ENCODE peak calls at places on chromosomes 12 and 14, in seven cellular contexts. One of them, this sample, is unnamed.
A peak's percentile ranks its signal among the peaks of the same experiment; 100 is the strongest.

GRCh38 chr12:79973774-79974173 is 38.9 kb upstream of the PPP1R12A start:
- DNase-seq in AG09309: no peak
- DNase-seq in BJ: no peak
- DNase-seq in hepatocyte: no peak
- DNase-seq in kidney epithelial cell: no peak
- DNase-seq in fibroblast of villous mesenchyme: no peak
- DNase-seq in astrocyte of the spinal cord: no peak
- DNase-seq in this sample: no peak

GRCh38 chr12:130463259-130463658 is 125.6 kb downstream of the PIWIL1 start:
- DNase-seq in astrocyte of the spinal cord: no peak
- DNase-seq in BJ: no peak
- DNase-seq in hepatocyte: no peak
- DNase-seq in AG09309: no peak
- DNase-seq in fibroblast of villous mesenchyme: no peak
- DNase-seq in kidney epithelial cell: no peak
- DNase-seq in this sample: no peak

GRCh38 chr12:64608901-64609542 is 1.3 kb upstream of the RASSF3 start:
- DNase-seq in kidney epithelial cell: no peak
- DNase-seq in BJ: no peak
- DNase-seq in astrocyte of the spinal cord: peak; percentile 56
- DNase-seq in hepatocyte: peak; percentile 68
- DNase-seq in AG09309: no peak
- DNase-seq in fibroblast of villous mesenchyme: peak; percentile 64
- DNase-seq in this sample: peak; percentile 58

GRCh38 chr12:10140001-10140400 is 10.0 kb upstream of the CLEC7A start:
- DNase-seq in AG09309: peak; percentile 39
- DNase-seq in kidney epithelial cell: peak; percentile 31
- DNase-seq in hepatocyte: peak; percentile 59
- DNase-seq in astrocyte of the spinal cord: peak; percentile 71
- DNase-seq in BJ: no peak
- DNase-seq in fibroblast of villous mesenchyme: peak; percentile 66
- DNase-seq in this sample: peak; percentile 75

GRCh38 chr12:122753213-122753571 is 568 bp downstream of the DENR start:
- DNase-seq in AG09309: no peak
- DNase-seq in fibroblast of villous mesenchyme: no peak
- DNase-seq in hepatocyte: no peak
- DNase-seq in astrocyte of the spinal cord: no peak
- DNase-seq in BJ: no peak
- DNase-seq in kidney epithelial cell: no peak
- DNase-seq in this sample: no peak

GRCh38 chr12:124765571-124766489 is 97.8 kb downstream of the SCARB1 start:
- DNase-seq in astrocyte of the spinal cord: no peak
- DNase-seq in kidney epithelial cell: no peak
- DNase-seq in fibroblast of villous mesenchyme: no peak
- DNase-seq in BJ: no peak
- DNase-seq in hepatocyte: no peak
- DNase-seq in AG09309: no peak
- DNase-seq in this sample: no peak

GRCh38 chr12:67018105-67018504 is 251.1 kb upstream of the CAND1 start:
- DNase-seq in astrocyte of the spinal cord: no peak
- DNase-seq in hepatocyte: no peak
- DNase-seq in fibroblast of villous mesenchyme: no peak
- DNase-seq in kidney epithelial cell: no peak
- DNase-seq in BJ: no peak
- DNase-seq in AG09309: no peak
- DNase-seq in this sample: no peak

GRCh38 chr12:131076791-131077747 is 123.4 kb downstream of the ADGRD1 start:
- DNase-seq in hepatocyte: no peak
- DNase-seq in BJ: no peak
- DNase-seq in astrocyte of the spinal cord: no peak
- DNase-seq in kidney epithelial cell: no peak
- DNase-seq in AG09309: no peak
- DNase-seq in fibroblast of villous mesenchyme: no peak
- DNase-seq in this sample: no peak

GRCh38 chr12:24222968-24223367 is 273.5 kb upstream of the SOX5 start:
- DNase-seq in hepatocyte: no peak
- DNase-seq in AG09309: no peak
- DNase-seq in kidney epithelial cell: no peak
- DNase-seq in fibroblast of villous mesenchyme: peak; percentile 56
- DNase-seq in BJ: peak; percentile 20
- DNase-seq in astrocyte of the spinal cord: peak; percentile 85
- DNase-seq in this sample: peak; percentile 86

GRCh38 chr12:87982208-87982607 is 47.0 kb downstream of the C12orf50 start:
- DNase-seq in fibroblast of villous mesenchyme: peak; percentile 28
- DNase-seq in BJ: no peak
- DNase-seq in kidney epithelial cell: no peak
- DNase-seq in AG09309: no peak
- DNase-seq in astrocyte of the spinal cord: peak; percentile 58
- DNase-seq in hepatocyte: no peak
- DNase-seq in this sample: peak; percentile 12

GRCh38 chr12:49636979-49637378 is 13.6 kb downstream of the PRPF40B start:
- DNase-seq in BJ: no peak
- DNase-seq in astrocyte of the spinal cord: peak; percentile 69
- DNase-seq in AG09309: peak; percentile 33
- DNase-seq in hepatocyte: peak; percentile 72
- DNase-seq in kidney epithelial cell: no peak
- DNase-seq in fibroblast of villous mesenchyme: peak; percentile 67
- DNase-seq in this sample: peak; percentile 81

GRCh38 chr14:77681196-77682157 is 26.3 kb downstream of the ALKBH1 start:
- DNase-seq in BJ: no peak
- DNase-seq in AG09309: no peak
- DNase-seq in astrocyte of the spinal cord: peak; percentile 54
- DNase-seq in kidney epithelial cell: no peak
- DNase-seq in fibroblast of villous mesenchyme: peak; percentile 34
- DNase-seq in hepatocyte: peak; percentile 50
- DNase-seq in this sample: peak; percentile 7

GRCh38 chr14:39431416-39432178 is 636 bp downstream of the FBXO33 start:
- DNase-seq in fibroblast of villous mesenchyme: peak; percentile 41
- DNase-seq in astrocyte of the spinal cord: peak; percentile 29
- DNase-seq in BJ: no peak
- DNase-seq in AG09309: no peak
- DNase-seq in kidney epithelial cell: no peak
- DNase-seq in hepatocyte: peak; percentile 70
- DNase-seq in this sample: peak; percentile 36

DNA sequence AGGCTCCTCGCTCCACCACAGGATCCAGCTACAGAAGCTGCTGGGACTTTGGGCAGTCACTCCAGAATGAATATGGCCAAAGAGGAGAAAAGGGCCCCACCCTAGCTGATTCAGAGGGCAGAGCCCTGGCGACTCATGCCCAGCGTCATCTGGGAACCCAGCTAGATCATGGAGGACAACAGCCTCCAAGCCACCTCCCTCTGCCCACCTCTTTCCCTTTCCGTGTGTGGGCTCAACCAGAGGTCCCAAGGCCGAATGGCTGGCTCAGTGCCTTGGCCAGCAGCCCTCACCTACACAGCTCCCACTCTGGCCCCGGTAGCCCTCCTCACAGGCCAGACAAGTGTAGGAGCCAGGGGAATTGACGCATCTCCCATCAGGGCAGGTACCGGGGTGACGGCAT is 17.4 kb downstream of the ISCA2 start:
- DNase-seq in kidney epithelial cell: no peak
- DNase-seq in hepatocyte: no peak
- DNase-seq in fibroblast of villous mesenchyme: peak; percentile 36
- DNase-seq in AG09309: no peak
- DNase-seq in astrocyte of the spinal cord: peak; percentile 64
- DNase-seq in BJ: no peak
- DNase-seq in this sample: peak; percentile 48
- H3K4me3 ChIP-seq in kidney epithelial cell: no peak overlapping the region
- H3K4me3 ChIP-seq in hepatocyte: no peak overlapping the region
- H3K4me3 ChIP-seq in fibroblast of villous mesenchyme: no peak overlapping the region
- H3K4me3 ChIP-seq in AG09309: no peak overlapping the region
- H3K4me3 ChIP-seq in astrocyte of the spinal cord: no peak overlapping the region
- H3K4me3 ChIP-seq in BJ: no peak overlapping the region
- H3K4me3 ChIP-seq in this sample: no peak overlapping the region

GRCh38 chr14:64760916-64761315 is 56.7 kb downstream of the PLEKHG3 start:
- DNase-seq in kidney epithelial cell: no peak
- DNase-seq in fibroblast of villous mesenchyme: no peak
- DNase-seq in BJ: no peak
- DNase-seq in astrocyte of the spinal cord: no peak
- DNase-seq in hepatocyte: no peak
- DNase-seq in AG09309: no peak
- DNase-seq in this sample: no peak

GRCh38 chr14:64762044-64763034 is 58.1 kb downstream of the PLEKHG3 start:
- DNase-seq in AG09309: peak; percentile 46
- DNase-seq in fibroblast of villous mesenchyme: peak; percentile 98
- DNase-seq in astrocyte of the spinal cord: peak; percentile 93
- DNase-seq in hepatocyte: peak; percentile 95
- DNase-seq in kidney epithelial cell: peak; percentile 89
- DNase-seq in BJ: no peak
- DNase-seq in this sample: peak; percentile 96

GRCh38 chr14:64760146-64760755 is 56.0 kb downstream of the PLEKHG3 start:
- DNase-seq in kidney epithelial cell: no peak
- DNase-seq in AG09309: no peak
- DNase-seq in fibroblast of villous mesenchyme: peak; percentile 71
- DNase-seq in astrocyte of the spinal cord: peak; percentile 41
- DNase-seq in BJ: no peak
- DNase-seq in hepatocyte: peak; percentile 68
- DNase-seq in this sample: peak; percentile 54

GRCh38 chr14:64763089-64763782 is 59.0 kb downstream of the PLEKHG3 start:
- DNase-seq in hepatocyte: no peak
- DNase-seq in fibroblast of villous mesenchyme: peak; percentile 80
- DNase-seq in kidney epithelial cell: no peak
- DNase-seq in BJ: no peak
- DNase-seq in astrocyte of the spinal cord: no peak
- DNase-seq in AG09309: no peak
- DNase-seq in this sample: no peak

DNA sequence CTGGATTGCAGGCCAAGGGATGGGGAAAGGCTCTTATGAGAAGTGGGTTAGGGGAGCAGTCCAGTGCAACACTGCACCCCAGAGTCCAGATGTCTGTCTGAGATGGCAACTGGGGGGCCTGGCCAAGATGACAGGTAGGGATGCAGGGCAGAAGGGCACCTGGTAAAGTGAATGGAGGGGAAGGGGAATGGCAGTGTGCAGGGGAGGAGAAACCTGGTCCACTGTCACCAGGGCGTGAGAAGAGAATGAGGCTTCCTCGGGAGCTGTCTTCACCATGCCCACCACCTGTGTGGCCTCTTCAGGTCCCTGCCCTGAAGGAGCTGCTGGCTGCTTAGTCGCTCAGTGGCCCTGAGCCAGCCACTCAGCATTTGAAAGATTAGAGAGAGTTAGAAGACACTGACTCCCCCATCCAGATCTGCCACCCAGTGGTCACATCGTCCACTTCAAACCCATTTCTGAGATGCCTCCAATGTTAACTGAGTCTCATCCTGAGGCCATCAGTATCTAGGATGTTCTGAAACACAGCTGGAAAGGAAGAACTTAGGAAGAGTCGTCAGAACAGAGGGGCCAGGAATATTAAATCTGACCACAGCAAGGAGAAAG is 57.3 kb downstream of the PLEKHG3 start:
- DNase-seq in hepatocyte: peak; percentile 28
- DNase-seq in kidney epithelial cell: no peak
- DNase-seq in astrocyte of the spinal cord: peak; percentile 40
- DNase-seq in BJ: no peak
- DNase-seq in AG09309: no peak
- DNase-seq in fibroblast of villous mesenchyme: no peak
- DNase-seq in this sample: no peak
- TF ChIP-seq CTCF in hepatocyte: peak; percentile 15
- TF ChIP-seq CTCF in kidney epithelial cell: peak; percentile 13
- TF ChIP-seq CTCF in astrocyte of the spinal cord: no peak
- TF ChIP-seq CTCF in BJ: no peak
- TF ChIP-seq CTCF in AG09309: peak; percentile 13
- TF ChIP-seq CTCF in fibroblast of villous mesenchyme: peak; percentile 32
- TF ChIP-seq CTCF in this sample: no peak

DNA sequence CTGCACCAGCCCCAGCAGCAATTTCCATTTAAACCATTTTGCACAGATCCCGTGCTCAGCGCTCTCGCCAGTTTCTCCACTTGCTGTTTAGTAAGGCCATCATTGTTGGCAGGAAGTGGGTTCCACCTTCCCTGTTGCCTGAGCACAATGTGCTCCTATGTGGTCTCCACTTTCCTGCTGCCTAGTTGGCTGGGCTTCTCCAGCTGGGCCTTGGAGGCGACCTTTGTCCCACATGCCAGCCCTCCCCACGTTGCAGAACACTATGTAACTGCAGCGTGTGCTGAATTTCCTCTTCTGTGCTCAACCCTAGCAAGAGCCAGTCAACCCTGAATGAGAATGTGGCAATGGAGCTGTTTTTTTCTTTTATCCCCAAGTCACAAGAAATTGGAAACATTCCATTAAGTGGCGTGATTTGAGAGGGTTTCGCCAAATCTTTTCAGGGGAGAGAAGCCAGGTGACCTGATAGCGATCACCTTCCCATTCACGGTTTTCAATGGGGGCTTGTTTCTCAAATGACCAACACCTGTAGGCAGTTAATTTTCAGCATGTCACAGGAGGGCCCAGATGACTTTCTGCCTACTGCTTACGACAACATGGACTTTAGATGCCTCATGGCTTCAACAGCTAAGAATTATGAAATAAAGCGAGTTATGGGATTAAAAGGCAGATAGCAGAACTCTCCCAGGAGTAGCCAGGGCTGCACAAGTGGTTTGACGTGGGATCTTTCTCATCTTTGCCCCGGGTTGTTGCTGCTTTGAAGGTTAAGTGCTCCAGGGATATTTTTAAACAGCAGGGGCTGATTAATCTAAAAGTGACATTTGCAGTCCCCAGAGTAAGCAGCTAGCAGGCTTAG is at the start of gene ACACB:
- DNase-seq in AG09309: no peak
- DNase-seq in hepatocyte: peak; percentile 60
- DNase-seq in astrocyte of the spinal cord: no peak
- DNase-seq in fibroblast of villous mesenchyme: peak; percentile 46
- DNase-seq in kidney epithelial cell: no peak
- DNase-seq in BJ: no peak
- DNase-seq in this sample: no peak
- H3K4me3 ChIP-seq in AG09309: no peak within 1 kb of the TSS
- H3K4me3 ChIP-seq in hepatocyte: no peak within 1 kb of the TSS
- H3K4me3 ChIP-seq in astrocyte of the spinal cord: no peak within 1 kb of the TSS
- H3K4me3 ChIP-seq in fibroblast of villous mesenchyme: no peak within 1 kb of the TSS
- H3K4me3 ChIP-seq in kidney epithelial cell: no peak within 1 kb of the TSS
- H3K4me3 ChIP-seq in BJ: no peak within 1 kb of the TSS
- H3K4me3 ChIP-seq in this sample: no peak within 1 kb of the TSS

GRCh38 chr12:115519359-115519758 is 758.1 kb downstream of the MED13L start:
- DNase-seq in BJ: no peak
- DNase-seq in hepatocyte: no peak
- DNase-seq in astrocyte of the spinal cord: no peak
- DNase-seq in fibroblast of villous mesenchyme: no peak
- DNase-seq in AG09309: no peak
- DNase-seq in kidney epithelial cell: no peak
- DNase-seq in this sample: no peak
- TF ChIP-seq CTCF in BJ: no peak
- TF ChIP-seq CTCF in hepatocyte: no peak
- TF ChIP-seq CTCF in astrocyte of the spinal cord: no peak
- TF ChIP-seq CTCF in fibroblast of villous mesenchyme: no peak
- TF ChIP-seq CTCF in AG09309: no peak
- TF ChIP-seq CTCF in kidney epithelial cell: no peak
- TF ChIP-seq CTCF in this sample: no peak

DNA sequence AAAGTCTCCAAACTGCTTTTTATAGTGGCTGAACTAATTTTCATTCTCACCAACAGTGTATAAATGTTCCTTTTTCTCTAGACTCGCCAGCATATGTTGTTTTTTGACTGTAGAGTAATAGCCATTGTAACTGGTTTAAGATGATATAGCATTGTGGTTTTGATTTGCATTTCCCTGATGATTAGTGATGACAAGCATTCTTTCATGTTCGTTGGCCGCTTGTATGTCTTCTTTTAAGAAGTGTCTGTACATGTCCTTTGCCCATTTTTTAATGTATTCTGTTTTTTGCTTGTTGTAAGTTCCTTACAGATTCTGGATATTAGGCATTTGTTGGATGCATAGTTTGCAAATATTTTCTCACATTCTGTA is 404.9 kb downstream of the FLRT2 start:
- DNase-seq in hepatocyte: no peak
- DNase-seq in AG09309: no peak
- DNase-seq in astrocyte of the spinal cord: no peak
- DNase-seq in fibroblast of villous mesenchyme: peak; percentile 3
- DNase-seq in kidney epithelial cell: no peak
- DNase-seq in BJ: no peak
- DNase-seq in this sample: no peak
- H3K4me3 ChIP-seq in hepatocyte: no peak overlapping the region
- H3K4me3 ChIP-seq in AG09309: no peak overlapping the region
- H3K4me3 ChIP-seq in astrocyte of the spinal cord: no peak overlapping the region
- H3K4me3 ChIP-seq in fibroblast of villous mesenchyme: peak overlapping the region; percentile 58
- H3K4me3 ChIP-seq in kidney epithelial cell: no peak overlapping the region
- H3K4me3 ChIP-seq in BJ: no peak overlapping the region
- H3K4me3 ChIP-seq in this sample: peak overlapping the region; percentile 27